ENCODE peak calls at places on chromosomes 16 and 17, in four cellular contexts. One of them, this sample, is unnamed.

GRCh38 chr16:86044241-86044671 is 145.3 kb downstream of the IRF8 start:
- ATAC-seq in HCT116: peak; percentile 93
- ATAC-seq in HepG2: peak; percentile 88
- ATAC-seq in GM12878: peak; percentile 84
- ATAC-seq in this sample: no peak

GRCh38 chr17:8421571-8421970 is 14.1 kb upstream of the NDEL1 start:
- ATAC-seq in HCT116: no peak
- ATAC-seq in HepG2: no peak
- ATAC-seq in GM12878: no peak
- ATAC-seq in this sample: no peak

GRCh38 chr17:43710101-43710500 is 48.4 kb upstream of the MEOX1 start:
- ATAC-seq in HCT116: no peak
- ATAC-seq in HepG2: no peak
- ATAC-seq in GM12878: no peak
- ATAC-seq in this sample: no peak

GRCh38 chr16:14088155-14088753 is 17.1 kb downstream of the MRTFB start:
- ATAC-seq in HCT116: no peak
- ATAC-seq in HepG2: peak; percentile 96
- ATAC-seq in GM12878: no peak
- ATAC-seq in this sample: peak; percentile 71

GRCh38 chr16:86806838-86807351 is 228.5 kb downstream of the FOXL1 start:
- ATAC-seq in HCT116: no peak
- ATAC-seq in HepG2: no peak
- ATAC-seq in GM12878: no peak
- ATAC-seq in this sample: no peak

GRCh38 chr17:54754560-54754959 is 146.1 kb upstream of the TOM1L1 start:
- ATAC-seq in HCT116: peak; percentile 84
- ATAC-seq in HepG2: peak; percentile 92
- ATAC-seq in GM12878: peak; percentile 39
- ATAC-seq in this sample: no peak

GRCh38 chr16:59205403-59205802 is 471.3 kb upstream of the GOT2 start:
- ATAC-seq in HCT116: no peak
- ATAC-seq in HepG2: peak; percentile 52
- ATAC-seq in GM12878: no peak
- ATAC-seq in this sample: no peak

GRCh38 chr17:18166894-18167293 is 16.7 kb upstream of the ALKBH5 start:
- ATAC-seq in HCT116: peak; percentile 61
- ATAC-seq in HepG2: peak; percentile 42
- ATAC-seq in GM12878: peak; percentile 39
- ATAC-seq in this sample: no peak

GRCh38 chr17:8847891-8848290 is 19.6 kb downstream of the PIK3R6 start:
- ATAC-seq in HCT116: no peak
- ATAC-seq in HepG2: no peak
- ATAC-seq in GM12878: no peak
- ATAC-seq in this sample: no peak

GRCh38 chr17:77501751-77502625 is 361.2 kb downstream of the SEC14L1 start:
- ATAC-seq in HCT116: no peak
- ATAC-seq in HepG2: no peak
- ATAC-seq in GM12878: no peak
- ATAC-seq in this sample: no peak

GRCh38 chr16:85722497-85722896 is 28.4 kb downstream of the C16orf74 start:
- ATAC-seq in HCT116: no peak
- ATAC-seq in HepG2: no peak
- ATAC-seq in GM12878: no peak
- ATAC-seq in this sample: no peak

GRCh38 chr17:64498308-64499203 is 1.7 kb upstream of the POLG2 start:
- ATAC-seq in HCT116: no peak
- ATAC-seq in HepG2: no peak
- ATAC-seq in GM12878: no peak
- ATAC-seq in this sample: no peak
- TF ChIP-seq POLR2AphosphoS5 in HCT116: peak; percentile 25
- TF ChIP-seq POLR2AphosphoS5 in HepG2: peak; percentile 27
- TF ChIP-seq POLR2AphosphoS5 in GM12878: peak; percentile 83
- TF ChIP-seq POLR2AphosphoS5 in this sample: peak; percentile 17

DNA sequence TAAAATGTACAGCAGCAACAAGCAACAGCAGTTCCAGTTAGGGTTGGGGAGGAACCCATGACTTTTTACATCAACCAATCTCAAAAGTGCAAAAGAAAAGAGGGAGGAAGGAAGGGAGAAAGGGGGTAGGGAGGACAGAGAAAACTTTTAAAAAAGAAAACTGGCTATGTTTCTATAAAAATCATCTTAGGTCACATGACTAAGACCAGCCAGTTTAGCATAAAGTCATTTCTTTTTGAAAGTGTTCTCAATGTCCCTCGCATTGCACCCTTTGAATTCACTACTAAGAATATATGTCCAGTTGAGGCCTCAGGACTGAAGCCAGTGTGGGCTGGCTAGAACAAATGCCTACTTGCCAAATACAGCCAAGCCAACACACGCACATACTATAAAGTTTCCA is 28.9 kb downstream of the DCUN1D3 start:
- ATAC-seq in HCT116: no peak
- ATAC-seq in HepG2: no peak
- ATAC-seq in GM12878: no peak
- ATAC-seq in this sample: no peak
- H3K4me1 ChIP-seq in HCT116: peaks cover 47% of the 10 kb centered on the region
- H3K4me1 ChIP-seq in HepG2: peaks cover 74% of the 10 kb centered on the region
- H3K4me1 ChIP-seq in GM12878: peaks cover 46% of the 10 kb centered on the region
- H3K4me1 ChIP-seq in this sample: peaks cover 59% of the 10 kb centered on the region

GRCh38 chr17:4409659-4410058 is 24.1 kb upstream of the SPNS3 start:
- ATAC-seq in HCT116: no peak
- ATAC-seq in HepG2: no peak
- ATAC-seq in GM12878: no peak
- ATAC-seq in this sample: no peak

GRCh38 chr17:4407216-4407615 is 26.5 kb upstream of the SPNS3 start:
- ATAC-seq in HCT116: no peak
- ATAC-seq in HepG2: no peak
- ATAC-seq in GM12878: no peak
- ATAC-seq in this sample: no peak

GRCh38 chr17:4405699-4406098 is 28.0 kb upstream of the SPNS3 start:
- ATAC-seq in HCT116: no peak
- ATAC-seq in HepG2: peak; percentile 54
- ATAC-seq in GM12878: peak; percentile 23
- ATAC-seq in this sample: no peak

GRCh38 chr17:4406386-4406785 is 27.4 kb upstream of the SPNS3 start:
- ATAC-seq in HCT116: no peak
- ATAC-seq in HepG2: no peak
- ATAC-seq in GM12878: no peak
- ATAC-seq in this sample: no peak

GRCh38 chr17:4407851-4408250 is 25.9 kb upstream of the SPNS3 start:
- ATAC-seq in HCT116: no peak
- ATAC-seq in HepG2: no peak
- ATAC-seq in GM12878: no peak
- ATAC-seq in this sample: no peak
- TF ChIP-seq POLR2A in HCT116: no peak
- TF ChIP-seq POLR2A in HepG2: no peak
- TF ChIP-seq POLR2A in GM12878: no peak
- TF ChIP-seq POLR2A in this sample: no peak

DNA sequence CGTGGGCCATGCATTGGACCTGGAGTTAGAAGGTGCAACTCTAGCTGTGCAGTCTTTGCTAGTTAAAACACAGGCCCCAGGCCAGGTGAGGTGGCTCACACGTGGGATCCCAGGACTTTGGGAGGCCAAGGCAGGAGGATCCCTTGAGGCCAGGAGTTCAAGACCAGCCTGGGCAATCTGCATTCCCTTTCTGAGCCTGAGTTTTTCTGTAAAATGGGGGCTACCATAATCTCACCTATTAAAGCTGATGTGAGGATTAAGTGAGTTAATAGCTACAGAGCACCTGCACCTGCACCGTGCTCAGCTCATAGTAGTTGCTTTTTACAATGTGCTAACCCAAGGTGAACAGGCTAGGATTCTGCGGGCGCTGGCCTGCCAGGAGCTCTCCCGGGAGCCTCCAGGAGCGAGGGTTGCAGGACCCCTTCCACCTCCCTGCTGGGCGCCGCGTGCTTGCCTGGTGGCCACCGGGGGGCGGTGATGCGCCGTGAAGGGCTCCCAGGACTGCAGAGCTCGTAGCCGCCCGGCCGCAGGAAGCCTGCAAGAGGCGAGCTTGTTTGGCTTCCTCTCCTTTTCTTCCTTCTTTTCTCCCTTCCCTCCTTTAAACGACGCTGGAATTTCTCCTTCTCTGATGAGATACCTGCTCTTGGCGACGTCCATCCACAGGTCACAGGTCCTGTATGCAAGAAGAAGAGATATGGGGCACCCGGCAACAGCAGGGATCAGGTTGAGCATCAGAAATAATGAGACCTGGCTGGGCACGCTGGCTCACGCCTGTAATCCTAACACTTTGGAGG is 51.3 kb downstream of the ZFP90 start:
- ATAC-seq in HCT116: peak; percentile 100
- ATAC-seq in HepG2: peak; percentile 100
- ATAC-seq in GM12878: peak; percentile 90
- ATAC-seq in this sample: no peak
- TF ChIP-seq POLR2AphosphoS5 in HCT116: no peak
- TF ChIP-seq POLR2AphosphoS5 in HepG2: no peak
- TF ChIP-seq POLR2AphosphoS5 in GM12878: no peak
- TF ChIP-seq POLR2AphosphoS5 in this sample: no peak

GRCh38 chr17:5587431-5588032 is 3.2 kb upstream of the NLRP1 start:
- ATAC-seq in HCT116: peak; percentile 54
- ATAC-seq in HepG2: peak; percentile 67
- ATAC-seq in GM12878: peak; percentile 38
- ATAC-seq in this sample: no peak

GRCh38 chr17:5584383-5584951 is at the start of gene NLRP1:
- ATAC-seq in HCT116: peak; percentile 93
- ATAC-seq in HepG2: peak; percentile 45
- ATAC-seq in GM12878: peak; percentile 94
- ATAC-seq in this sample: peak; percentile 93

GRCh38 chr17:5584971-5585794 is 874 bp upstream of the NLRP1 start:
- ATAC-seq in HCT116: no peak
- ATAC-seq in HepG2: no peak
- ATAC-seq in GM12878: no peak
- ATAC-seq in this sample: no peak

GRCh38 chr17:5583426-5584382 is 605 bp downstream of the NLRP1 start:
- ATAC-seq in HCT116: peak; percentile 2
- ATAC-seq in HepG2: no peak
- ATAC-seq in GM12878: peak; percentile 23
- ATAC-seq in this sample: peak; percentile 8

GRCh38 chr17:5585814-5586558 is 1.7 kb upstream of the NLRP1 start:
- ATAC-seq in HCT116: no peak
- ATAC-seq in HepG2: no peak
- ATAC-seq in GM12878: peak; percentile 20
- ATAC-seq in this sample: no peak
- H3K4me1 ChIP-seq in HCT116: peaks cover 10% of the 10 kb centered on the region
- H3K4me1 ChIP-seq in HepG2: no peaks in the 10 kb centered on the region
- H3K4me1 ChIP-seq in GM12878: peaks cover 27% of the 10 kb centered on the region
- H3K4me1 ChIP-seq in this sample: peaks cover 23% of the 10 kb centered on the region

GRCh38 chr16:49855822-49856740 is at the start of gene ZNF423:
- ATAC-seq in HCT116: no peak
- ATAC-seq in HepG2: no peak
- ATAC-seq in GM12878: no peak
- ATAC-seq in this sample: peak; percentile 0

GRCh38 chr16:49854227-49855203 is 1.4 kb downstream of the ZNF423 start:
- ATAC-seq in HCT116: peak; percentile 2
- ATAC-seq in HepG2: peak; percentile 37
- ATAC-seq in GM12878: no peak
- ATAC-seq in this sample: peak; percentile 14

GRCh38 chr16:49856741-49857330 is 924 bp upstream of the ZNF423 start:
- ATAC-seq in HCT116: peak; percentile 67
- ATAC-seq in HepG2: peak; percentile 82
- ATAC-seq in GM12878: peak; percentile 38
- ATAC-seq in this sample: peak; percentile 73

GRCh38 chr16:49857423-49858181 is 1.7 kb upstream of the ZNF423 start:
- ATAC-seq in HCT116: peak; percentile 64
- ATAC-seq in HepG2: peak; percentile 20
- ATAC-seq in GM12878: peak; percentile 53
- ATAC-seq in this sample: peak; percentile 26

DNA sequence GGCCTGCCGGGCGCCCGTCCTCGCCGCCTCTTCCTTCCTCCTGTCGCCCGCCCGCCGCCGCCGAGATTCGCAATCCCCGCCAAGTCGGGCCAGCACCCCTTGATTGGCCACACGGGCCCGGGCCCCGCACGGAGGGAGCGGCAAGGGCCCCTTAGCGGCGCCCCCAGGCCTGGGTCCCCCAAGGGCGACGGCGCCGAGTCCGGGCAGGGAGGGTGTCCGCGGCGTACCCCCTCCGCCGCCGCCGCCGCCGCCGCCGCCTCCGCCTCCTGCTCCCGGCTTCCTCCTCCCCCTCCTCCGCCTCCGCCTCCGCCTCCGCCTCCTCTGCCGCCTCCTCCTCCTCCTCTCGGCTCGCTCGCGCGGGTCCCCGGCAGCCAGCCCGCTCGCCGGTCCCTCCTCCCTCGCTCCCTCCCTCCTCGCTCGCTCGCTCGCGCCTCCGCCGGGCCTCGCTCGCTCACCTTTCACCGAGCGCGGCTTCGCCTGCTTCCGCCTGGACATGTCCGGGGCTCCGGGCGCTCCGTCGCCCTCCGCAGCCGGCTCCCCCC is 561 bp downstream of the ZNF423 start:
- ATAC-seq in HCT116: peak; percentile 57
- ATAC-seq in HepG2: peak; percentile 55
- ATAC-seq in GM12878: peak; percentile 78
- ATAC-seq in this sample: peak; percentile 81
- TF ChIP-seq POLR2A in HCT116: no peak
- TF ChIP-seq POLR2A in HepG2: no peak
- TF ChIP-seq POLR2A in GM12878: peak; percentile 39
- TF ChIP-seq POLR2A in this sample: peak; percentile 86

GRCh38 chr16:685967-686366 is 1.8 kb upstream of the JMJD8 start:
- ATAC-seq in HCT116: peak; percentile 16
- ATAC-seq in HepG2: peak; percentile 63
- ATAC-seq in GM12878: no peak
- ATAC-seq in this sample: no peak
- TF ChIP-seq POLR2AphosphoS5 in HCT116: peak; percentile 32
- TF ChIP-seq POLR2AphosphoS5 in HepG2: no peak
- TF ChIP-seq POLR2AphosphoS5 in GM12878: no peak
- TF ChIP-seq POLR2AphosphoS5 in this sample: no peak